ENCODE peak calls at places on chromosomes 2 and 18, in eight cellular contexts. M is amniotic epithelial cell; O is NCI-H1417 treated with DMSO at 0.1 percent for 48 hours; T is activated T-helper 1 cell treated with anti-CD3 and anti-CD28 coated beads, Interleukin-2, amount 50 U/mL, for 16 hours; W is brain microvascular endothelial cell; L is T-helper 1 cell; Q is naive thymus-derived CD4-positive, alpha-beta T cell; Z is stimulated activated CD4-positive, alpha-beta T cell treated with anti-CD3 and anti-CD28 coated beads, Interleukin-2, amount 100 ng/mL, for 48 hours. D is an unnamed sample.

GRCh38 chr2:64586883-64587481 is 62.9 kb downstream of the AFTPH start:
- DNase-seq in M (peak; percentile 61), O (no peak), T (no peak), W (peak; percentile 29), L (no peak), Q (peak; percentile 55), Z (no peak), D (peak; percentile 49)

GRCh38 chr18:35780937-35781336 is 191.5 kb upstream of the RMP24 start:
- DNase-seq in M (no peak), O (no peak), T (no peak), W (no peak), L (no peak), Q (no peak), Z (no peak), D (no peak)

GRCh38 chr2:102736607-102737409 is 25.0 kb upstream of the TMEM182 start:
- DNase-seq in M (peak; percentile 39), O (no peak), T (peak; percentile 69), W (peak; percentile 36), L (peak; percentile 75), Q (peak; percentile 82), Z (peak; percentile 85), D (peak; percentile 24)

GRCh38 chr18:61922435-61922834 is 29.6 kb upstream of the RNF152 start:
- DNase-seq in M (no peak), O (no peak), T (no peak), W (no peak), L (no peak), Q (no peak), Z (no peak), D (no peak)

GRCh38 chr2:127047716-127048617 is 59.0 kb downstream of the BIN1 start:
- DNase-seq in M (no peak), O (no peak), T (no peak), W (no peak), L (no peak), Q (no peak), Z (no peak), D (no peak)

GRCh38 chr2:203775684-203776083 is 69.2 kb downstream of the CD28 start:
- DNase-seq in M (peak; percentile 46), O (no peak), T (no peak), W (no peak), L (no peak), Q (no peak), Z (no peak), D (no peak)

GRCh38 chr2:159613515-159614336 is 2.6 kb downstream of the BAZ2B start:
- DNase-seq in M (peak; percentile 50), O (no peak), T (no peak), W (no peak), L (no peak), Q (no peak), Z (no peak), D (peak; percentile 32)

GRCh38 chr2:238820197-238820596 is 27.7 kb upstream of the TWIST2 start:
- DNase-seq in M (no peak), O (no peak), T (no peak), W (no peak), L (no peak), Q (no peak), Z (no peak), D (no peak)

D was measured in H4.